ENCODE peak calls at places on chromosome 4, in four cellular contexts. O is adrenal gland, L is H54, F is transverse colon. X is an unnamed sample.

GRCh38 chr4:126028871-126029270 is 714.1 kb downstream of the FAT4 start:
- DNase-seq in O (no peak), L (no peak), F (no peak), X (no peak)

GRCh38 chr4:53100801-53101581 is 238.9 kb downstream of the RASL11B start:
- DNase-seq in O (no peak), L (no peak), F (no peak), X (no peak)

GRCh38 chr4:10670346-10670745 is 14.2 kb downstream of the CLNK start:
- DNase-seq in O (no peak), L (no peak), F (no peak), X (no peak)

GRCh38 chr4:6338175-6338950 is 68.7 kb downstream of the WFS1 start:
- DNase-seq in O (no peak), L (no peak), F (no peak), X (no peak)

GRCh38 chr4:182212211-182212761 is 30.9 kb upstream of the TENM3 start:
- DNase-seq in O (peak; percentile 56), L (no peak), F (no peak), X (no peak)

GRCh38 chr4:120977435-120977997 is 55.0 kb upstream of the PRDM5 start:
- DNase-seq in O (peak; percentile 29), L (no peak), F (peak; percentile 9), X (peak; percentile 39)

GRCh38 chr4:1798530-1799363 is 5.7 kb downstream of the FGFR3 start:
- DNase-seq in O (no peak), L (no peak), F (no peak), X (no peak)

GRCh38 chr4:14404730-14405129 is 597.6 kb upstream of the CPEB2 start:
- DNase-seq in O (peak; percentile 21), L (no peak), F (no peak), X (no peak)

GRCh38 chr4:174394915-174395314 is 111.2 kb downstream of the CEP44 start:
- DNase-seq in O (no peak), L (no peak), F (no peak), X (peak; percentile 13)

GRCh38 chr4:74658114-74658513 is 136.2 kb downstream of the BTC start:
- DNase-seq in O (no peak), L (no peak), F (no peak), X (no peak)

GRCh38 chr4:24794916-24795665 is at the start of gene SOD3:
- DNase-seq in O (peak; percentile 91), L (peak; percentile 78), F (peak; percentile 82), X (peak; percentile 40)

GRCh38 chr4:15145709-15146108 is 143.4 kb downstream of the CPEB2 start:
- DNase-seq in O (no peak), L (no peak), F (no peak), X (no peak)

GRCh38 chr4:43411226-43411625 is 518.7 kb downstream of the GRXCR1 start:
- DNase-seq in O (no peak), L (no peak), F (no peak), X (no peak)

GRCh38 chr4:24915121-24915922 is 2.5 kb upstream of the CCDC149 start:
- DNase-seq in O (no peak), L (no peak), F (no peak), X (no peak)

GRCh38 chr4:74805601-74806000 is 11.3 kb upstream of the BTC start:
- DNase-seq in O (no peak), L (peak; percentile 1), F (no peak), X (no peak)

GRCh38 chr4:149218672-149219071 is 597.0 kb downstream of the IQCM start:
- DNase-seq in O (no peak), L (no peak), F (no peak), X (no peak)

GRCh38 chr4:128379860-128380259 is 92.2 kb upstream of the PGRMC2 start:
- DNase-seq in O (peak; percentile 52), L (no peak), F (peak; percentile 28), X (peak; percentile 74)

GRCh38 chr4:156771171-156771837 is 200.3 kb downstream of the PDGFC start:
- DNase-seq in O (peak; percentile 29), L (no peak), F (no peak), X (no peak)

GRCh38 chr4:56870927-56871326 is 36.8 kb upstream of the REST start:
- DNase-seq in O (no peak), L (no peak), F (no peak), X (no peak)

GRCh38 chr4:55851885-55852284 is 1.6 kb upstream of the EXOC1 start:
- DNase-seq in O (no peak), L (no peak), F (peak; percentile 22), X (no peak)

GRCh38 chr4:80831383-80832361 is 198.8 kb upstream of the BMP3 start:
- DNase-seq in O (no peak), L (no peak), F (no peak), X (no peak)

GRCh38 chr4:107856901-107857300 is 32.2 kb downstream of the SGMS2 start:
- DNase-seq in O (no peak), L (no peak), F (no peak), X (no peak)

GRCh38 chr4:105976913-105977312 is 81.6 kb downstream of the NPNT start:
- DNase-seq in O (no peak), L (no peak), F (no peak), X (no peak)

GRCh38 chr4:94970650-94971049 is 212.9 kb downstream of the BMPR1B start:
- DNase-seq in O (no peak), L (no peak), F (no peak), X (no peak)

GRCh38 chr4:113153529-113154101 is 104.2 kb downstream of the ANK2 start:
- DNase-seq in O (no peak), L (no peak), F (no peak), X (no peak)

GRCh38 chr4:137674066-137674465 is 141.8 kb upstream of the PCDH18 start:
- DNase-seq in O (no peak), L (no peak), F (no peak), X (no peak)

GRCh38 chr4:139018501-139018900 is 2.9 kb downstream of the NOCT start:
- DNase-seq in O (no peak), L (no peak), F (no peak), X (no peak)

GRCh38 chr4:139015948-139016451 is 419 bp downstream of the NOCT start:
- DNase-seq in O (peak; percentile 47), L (no peak), F (peak; percentile 52), X (peak; percentile 78)

GRCh38 chr4:139017861-139018260 is 2.3 kb downstream of the NOCT start:
- DNase-seq in O (no peak), L (no peak), F (no peak), X (no peak)

GRCh38 chr4:139014391-139015268 is 951 bp upstream of the NOCT start:
- DNase-seq in O (peak; percentile 55), L (peak; percentile 46), F (no peak), X (peak; percentile 83)

DNA sequence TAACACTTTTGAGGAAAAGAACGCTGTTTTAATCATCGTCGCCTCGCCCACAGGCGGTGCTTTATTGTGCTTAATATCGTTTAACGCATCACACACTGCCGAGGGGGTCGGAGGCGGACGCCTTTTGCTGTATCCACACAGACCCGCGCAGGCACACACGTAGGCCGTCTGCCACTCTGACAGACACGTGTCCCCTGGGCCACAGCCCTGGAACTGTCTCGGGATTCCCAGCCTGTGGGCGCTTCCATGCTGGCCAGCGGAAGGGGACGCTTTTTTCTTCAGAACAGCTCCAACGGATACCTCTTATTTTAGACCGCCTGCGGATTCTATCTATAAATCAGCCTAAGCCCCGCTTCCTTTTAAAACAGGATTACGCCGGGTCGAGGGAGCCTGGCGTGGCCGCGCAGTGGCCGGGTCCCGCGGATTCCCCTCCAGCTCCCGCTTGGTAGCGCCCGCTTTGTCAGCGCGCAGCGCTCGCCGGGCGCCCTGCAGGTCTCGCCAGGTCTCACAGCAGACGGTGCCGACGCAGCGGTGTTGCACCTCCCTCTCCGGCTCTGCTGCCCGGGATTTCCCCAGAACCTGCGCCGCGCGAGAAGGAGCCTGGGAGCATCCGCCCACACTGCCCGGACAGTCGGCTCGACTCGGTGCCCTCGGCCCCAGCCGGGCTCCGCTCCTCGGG is at the start of gene NOCT:
- DNase-seq in O (peak; percentile 93), L (peak; percentile 56), F (peak; percentile 92), X (peak; percentile 92)
- TF ChIP-seq POLR2A in O (peak; percentile 94), L (peak; percentile 99), F (peak; percentile 88), X (peak; percentile 94)

DNA sequence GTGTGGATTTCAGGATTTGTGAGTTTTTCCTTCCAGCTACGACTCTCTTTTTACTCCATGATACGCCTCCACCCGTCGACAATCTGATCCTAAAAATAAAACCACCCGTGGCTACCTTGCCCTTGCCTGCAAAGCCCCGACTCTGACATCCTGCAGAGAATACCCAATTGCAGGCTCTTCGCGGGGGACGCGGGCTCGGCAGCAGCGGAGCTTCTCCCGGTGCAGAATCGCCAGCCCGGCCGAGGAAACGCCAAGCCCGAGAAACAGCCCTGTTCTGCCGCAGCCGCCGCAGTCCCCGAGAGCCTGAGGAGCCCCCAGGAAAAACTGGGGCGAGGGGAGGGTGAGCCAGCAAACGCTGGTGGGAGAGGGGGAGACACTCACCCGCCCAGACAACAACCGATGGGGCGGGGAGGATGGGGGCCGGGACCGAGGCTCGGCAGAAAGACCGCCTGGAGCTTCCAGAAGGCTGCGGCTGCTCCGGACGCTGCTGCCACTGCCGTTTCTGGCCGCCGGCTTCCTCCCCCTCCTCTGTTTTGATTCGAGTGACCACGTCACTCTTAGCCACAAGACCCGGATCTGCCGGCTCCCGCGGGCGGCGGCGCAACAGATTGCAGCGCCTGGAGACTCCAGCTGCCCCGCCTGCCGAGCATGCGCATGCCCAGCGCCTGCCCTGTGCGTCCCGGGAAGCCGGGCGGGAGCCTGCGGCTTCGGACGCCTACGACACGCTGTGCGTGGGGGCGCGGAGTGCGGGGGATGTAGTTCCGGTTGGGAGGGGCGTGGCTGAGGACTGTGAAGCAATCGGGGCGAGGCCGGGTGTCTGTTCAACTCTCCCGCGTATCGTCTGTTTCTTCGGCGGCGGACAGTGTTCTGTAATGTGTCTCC is at the start of gene SMIM14:
- DNase-seq in O (peak; percentile 99), L (peak; percentile 76), F (peak; percentile 99), X (peak; percentile 93)
- TF ChIP-seq POLR2A in O (peak; percentile 90), L (peak; percentile 63), F (peak; percentile 98), X (no peak)

GRCh38 chr4:47914219-47914925 is at the start of gene NFXL1:
- DNase-seq in O (peak; percentile 98), L (peak; percentile 72), F (peak; percentile 98), X (peak; percentile 96)
- TF ChIP-seq POLR2A in O (peak; percentile 81), L (peak; percentile 92), F (peak; percentile 87), X (peak; percentile 64)

DNA sequence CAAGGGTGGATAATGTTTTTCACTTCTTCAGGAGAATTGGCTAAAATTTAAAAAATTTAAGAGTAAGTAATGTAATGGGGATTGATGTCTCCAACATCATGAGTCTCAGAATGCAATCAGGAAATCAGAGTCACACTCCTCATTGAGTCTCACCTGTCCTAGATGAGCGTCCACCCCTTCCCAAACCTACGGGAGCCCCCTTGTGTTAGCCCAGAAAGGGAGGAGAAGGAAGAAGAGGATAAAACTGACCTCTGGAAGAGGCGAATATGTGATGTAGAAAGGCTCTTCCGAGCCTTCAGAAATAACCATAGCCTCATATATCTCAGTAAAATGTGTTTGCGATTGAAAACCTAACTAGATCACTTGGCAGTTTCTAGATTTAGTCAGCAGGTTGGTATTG is 157.1 kb downstream of the DCLK2 start:
- DNase-seq in O (no peak), L (no peak), F (no peak), X (no peak)
- TF ChIP-seq POLR2A in O (no peak), L (no peak), F (no peak), X (no peak)

X was measured in erythroblast.